ENCODE peak calls at places on chromosome 10, in eight cellular contexts. V is retina; S is MV-4-11; Z is DMS53; C is stimulated activated CD8-positive, alpha-beta memory T cell treated with anti-CD3 and anti-CD28 coated beads, Interleukin-7, amount 100 ng/mL, for 1 hour; H is left lung; R is ACHN; I is T-helper 9 cell. L is an unnamed sample.

GRCh38 chr10:3111626-3112220 is 44.4 kb downstream of the PFKP start:
- DNase-seq in R (no peak), S (no peak), I (no peak), H (no peak), C (no peak), Z (no peak), V (peak), L (no peak)

GRCh38 chr10:44389556-44389955 is 4.7 kb upstream of the CXCL12 start:
- DNase-seq in C (no peak), H (no peak), S (no peak), V (no peak), I (no peak), Z (no peak), R (no peak), L (no peak)

GRCh38 chr10:79149662-79150443 is 81.1 kb downstream of the ZMIZ1 start:
- DNase-seq in Z (no peak), S (peak), V (no peak), C (no peak), H (peak), I (no peak), R (peak), L (peak)

GRCh38 chr10:96370575-96371157 is 11.9 kb upstream of the OPALIN start:
- DNase-seq in I (peak), S (peak), R (peak), H (no peak), V (peak), C (no peak), Z (peak), L (peak)

GRCh38 chr10:71638577-71639411 is 80.8 kb downstream of the C10orf105 start:
- DNase-seq in R (no peak), S (no peak), I (no peak), C (no peak), Z (no peak), V (peak), H (no peak), L (peak)

GRCh38 chr10:77805676-77806075 is 120.9 kb downstream of the DLG5 start:
- DNase-seq in H (no peak), R (no peak), V (no peak), Z (no peak), S (no peak), I (no peak), C (no peak), L (no peak)

GRCh38 chr10:6382081-6382480 is 179.3 kb downstream of the PFKFB3 start:
- DNase-seq in C (no peak), R (no peak), S (peak), V (no peak), Z (no peak), I (no peak), H (peak), L (no peak)

GRCh38 chr10:75350791-75351190 is 50.8 kb downstream of the ZNF503 start:
- DNase-seq in C (no peak), R (peak), I (no peak), V (no peak), H (no peak), S (no peak), Z (peak), L (no peak)

GRCh38 chr10:49760789-49761188 is 1.3 kb downstream of the OGDHL start:
- DNase-seq in S (no peak), I (no peak), R (no peak), V (no peak), Z (peak), C (no peak), H (no peak), L (no peak)

GRCh38 chr10:91864744-91865143 is 44.5 kb downstream of the FGFBP3 start:
- DNase-seq in H (no peak), I (no peak), C (no peak), R (no peak), V (no peak), S (no peak), Z (no peak), L (no peak)

GRCh38 chr10:110460111-110460809 is 37.4 kb upstream of the DUSP5 start:
- DNase-seq in R (peak), C (no peak), I (peak), V (peak), S (no peak), H (no peak), Z (peak), L (peak)

GRCh38 chr10:49280001-49280408 is 19.0 kb upstream of the C10orf71 start:
- DNase-seq in S (peak), V (no peak), H (peak), Z (no peak), R (no peak), I (no peak), C (no peak), L (no peak)

GRCh38 chr10:8069627-8070026 is 15.1 kb downstream of the GATA3 start:
- DNase-seq in Z (no peak), S (no peak), C (no peak), V (no peak), R (no peak), H (no peak), I (no peak), L (no peak)

GRCh38 chr10:124417846-124418725 is 637 bp downstream of the OAT start:
- DNase-seq in I (peak), C (no peak), S (peak), V (peak), H (peak), R (peak), Z (peak), L (peak)

GRCh38 chr10:96863922-96864543 is 31.9 kb downstream of the LCOR start:
- DNase-seq in I (no peak), S (peak), C (no peak), Z (peak), H (no peak), V (no peak), R (peak), L (peak)

GRCh38 chr10:132912685-132913558 is 29.4 kb downstream of the CFAP46 start:
- DNase-seq in Z (no peak), H (no peak), C (no peak), S (no peak), V (no peak), I (no peak), R (no peak), L (no peak)

GRCh38 chr10:13939391-13939790 is 352.6 kb downstream of the PRPF18 start:
- DNase-seq in C (no peak), Z (no peak), I (no peak), V (no peak), R (no peak), H (no peak), S (no peak), L (no peak)

GRCh38 chr10:13686331-13686752 is 99.6 kb downstream of the PRPF18 start:
- DNase-seq in S (peak), Z (peak), I (no peak), H (no peak), R (no peak), C (no peak), V (no peak), L (no peak)

GRCh38 chr10:118669020-118669766 is 73.7 kb upstream of the PRLHR start:
- DNase-seq in S (peak), I (no peak), H (no peak), V (peak), C (no peak), Z (no peak), R (no peak), L (no peak)

GRCh38 chr10:100518761-100519241 is 860 bp downstream of the SEC31B start:
- DNase-seq in C (no peak), H (peak), R (peak), Z (peak), I (peak), V (peak), S (peak), L (peak)

GRCh38 chr10:99529483-99530107 is 3.1 kb upstream of the NKX2-3 start:
- DNase-seq in S (no peak), V (peak), H (no peak), Z (no peak), I (no peak), R (no peak), C (no peak), L (peak)

GRCh38 chr10:69866688-69867461 is 65.2 kb downstream of the COL13A1 start:
- DNase-seq in R (peak), V (peak), S (no peak), Z (no peak), C (no peak), I (no peak), H (no peak), L (peak)

GRCh38 chr10:86765548-86765947 is 9.1 kb downstream of the BMPR1A start:
- DNase-seq in I (no peak), V (no peak), R (no peak), Z (no peak), C (no peak), S (no peak), H (no peak), L (no peak)

GRCh38 chr10:53403688-53404087 is 631.1 kb upstream of the MBL2 start:
- DNase-seq in H (no peak), R (no peak), C (no peak), S (no peak), I (no peak), Z (peak), V (no peak), L (peak)

GRCh38 chr10:75035975-75036708 is 75.3 kb upstream of the SAMD8 start:
- DNase-seq in V (no peak), S (peak), I (no peak), Z (no peak), C (no peak), H (no peak), R (no peak), L (no peak)

GRCh38 chr10:101777085-101777856 is 1.4 kb upstream of the FGF8 start:
- DNase-seq in I (no peak), C (no peak), R (no peak), Z (no peak), H (no peak), V (peak), S (no peak), L (no peak)

GRCh38 chr10:132140167-132140925 is 46.4 kb upstream of the DPYSL4 start:
- DNase-seq in S (no peak), R (no peak), H (peak), C (no peak), I (no peak), V (no peak), Z (no peak), L (no peak)

GRCh38 chr10:21265622-21266021 is 259.9 kb downstream of the SKIDA1 start:
- DNase-seq in I (no peak), S (no peak), C (no peak), H (no peak), R (no peak), V (no peak), Z (peak), L (peak)

GRCh38 chr10:68202965-68203358 is 29.0 kb downstream of the ATOH7 start:
- DNase-seq in V (no peak), I (no peak), R (peak), Z (no peak), H (no peak), S (peak), C (no peak), L (no peak)